ENCODE peak calls at places on chromosomes 16 and 17, in four cellular contexts. B is iPS DF 19.7, X is amygdala, F is pulmonary artery endothelial cell. Q is an unnamed sample.

GRCh38 chr17:17710728-17711541 is 29.7 kb downstream of the RAI1 start:
- DNase-seq in B (no peak), X (no peak), F (peak), Q (no peak)

GRCh38 chr17:13922885-13923284 is 146.4 kb upstream of the COX10 start:
- DNase-seq in B (no peak), X (no peak), F (no peak), Q (no peak)

GRCh38 chr17:82094931-82095776 is 2.9 kb downstream of the FASN start:
- DNase-seq in B (no peak), X (no peak), F (no peak), Q (no peak)

GRCh38 chr17:82230627-82231311 is 1.9 kb downstream of the SLC16A3 start:
- DNase-seq in B (no peak), X (no peak), F (no peak), Q (peak)

GRCh38 chr17:63365366-63366237 is 80.5 kb downstream of the CYB561 start:
- DNase-seq in B (no peak), X (no peak), F (no peak), Q (no peak)

GRCh38 chr17:64326420-64327054 is 63.5 kb upstream of the TEX2 start:
- DNase-seq in B (no peak), X (no peak), F (no peak), Q (peak)

GRCh38 chr16:67388191-67388590 is 5.1 kb downstream of the TPPP3 start:
- DNase-seq in B (no peak), X (no peak), F (no peak), Q (no peak)

GRCh38 chr17:78779848-78780247 is 2.2 kb downstream of the CYTH1 start:
- DNase-seq in B (no peak), X (no peak), F (no peak), Q (no peak)

GRCh38 chr16:70713342-70713741 is 27.5 kb upstream of the MTSS2 start:
- DNase-seq in B (no peak), X (no peak), F (no peak), Q (no peak)

GRCh38 chr17:81898029-81898866 is 3.8 kb upstream of the NPB start:
- DNase-seq in B (no peak), X (no peak), F (no peak), Q (no peak)

GRCh38 chr16:53773150-53773846 is 69.3 kb downstream of the FTO start:
- DNase-seq in B (no peak), X (no peak), F (peak), Q (no peak)

GRCh38 chr16:49274936-49275730 is 6.5 kb downstream of the CBLN1 start:
- DNase-seq in B (no peak), X (no peak), F (no peak), Q (no peak)

GRCh38 chr17:33292981-33293867 is at the start of gene ASIC2:
- DNase-seq in B (no peak), X (no peak), F (no peak), Q (no peak)